ENCODE peak calls at places on chromosome 13, in six cellular contexts. S is body of pancreas, B is mesenchymal stem cell, H is skeletal muscle cell, K is psoas muscle, E is bronchial epithelial cell. F is an unnamed sample.

GRCh38 chr13:112836940-112837339 is 132.1 kb upstream of the MCF2L start:
- DNase-seq in S (no peak), K (no peak), E (no peak), B (no peak), H (no peak), F (no peak)

GRCh38 chr13:92843549-92843948 is 383.1 kb upstream of the GPC6 start:
- DNase-seq in K (no peak), E (peak; percentile 69), S (no peak), H (peak; percentile 79), B (peak; percentile 78), F (peak; percentile 15)

GRCh38 chr13:67228909-67229308 is 1.2 kb downstream of the PCDH9 start:
- DNase-seq in K (no peak), S (no peak), E (no peak), B (peak; percentile 33), H (no peak), F (no peak)

GRCh38 chr13:30204564-30204963 is 102.8 kb downstream of the KATNAL1 start:
- DNase-seq in H (no peak), E (no peak), K (no peak), S (no peak), B (no peak), F (no peak)

GRCh38 chr13:100240109-100240779 is 151.4 kb downstream of the PCCA start:
- DNase-seq in S (no peak), E (no peak), B (no peak), K (no peak), H (no peak), F (no peak)

GRCh38 chr13:36142735-36143134 is 11.6 kb upstream of the DCLK1 start:
- DNase-seq in H (no peak), K (no peak), S (no peak), B (no peak), E (no peak), F (no peak)

GRCh38 chr13:109363431-109363830 is 423.0 kb downstream of the IRS2 start:
- DNase-seq in B (no peak), S (no peak), H (no peak), E (no peak), K (no peak), F (no peak)

GRCh38 chr13:29594310-29594709 is 1.2 kb downstream of the SLC7A1 start:
- DNase-seq in E (peak; percentile 94), S (peak; percentile 62), K (no peak), H (peak; percentile 67), B (peak; percentile 92), F (peak; percentile 23)

GRCh38 chr13:44336934-44337333 is 36.7 kb upstream of the SERP2 start:
- DNase-seq in B (no peak), E (peak; percentile 55), K (no peak), H (no peak), S (no peak), F (no peak)

GRCh38 chr13:36531746-36532486 is 99.6 kb downstream of the CCNA1 start:
- DNase-seq in H (no peak), K (no peak), B (peak; percentile 47), E (peak; percentile 39), S (no peak), F (no peak)

GRCh38 chr13:23766199-23766771 is 122.9 kb downstream of the MIPEP start:
- DNase-seq in E (no peak), K (no peak), B (no peak), S (no peak), H (no peak), F (no peak)

GRCh38 chr13:75870397-75870801 is 234.3 kb downstream of the LMO7 start:
- DNase-seq in S (no peak), H (no peak), E (peak; percentile 26), B (peak; percentile 32), K (no peak), F (no peak)

GRCh38 chr13:95133498-95133897 is 167.8 kb downstream of the ABCC4 start:
- DNase-seq in E (no peak), K (no peak), S (no peak), H (no peak), B (no peak), F (no peak)

GRCh38 chr13:35785563-35786327 is 309.3 kb upstream of the MAB21L1 start:
- DNase-seq in H (no peak), K (no peak), B (no peak), E (no peak), S (no peak), F (no peak)

GRCh38 chr13:64936879-64937278 is 2293.3 kb downstream of the PCDH9 start:
- DNase-seq in E (no peak), K (no peak), B (no peak), S (no peak), H (no peak), F (no peak)

GRCh38 chr13:34265016-34265692 is 447.2 kb downstream of the RFC3 start:
- DNase-seq in E (peak; percentile 89), K (no peak), H (no peak), B (no peak), S (no peak), F (no peak)

GRCh38 chr13:55990631-55991030 is 1150.1 kb upstream of the PRR20A start:
- DNase-seq in S (no peak), B (no peak), K (no peak), H (no peak), E (no peak), F (no peak)

GRCh38 chr13:74036373-74036772 is 97.8 kb downstream of the KLF12 start:
- DNase-seq in S (no peak), H (no peak), B (no peak), K (no peak), E (peak; percentile 93), F (no peak)

GRCh38 chr13:27396252-27396846 is 28.1 kb upstream of the GTF3A start:
- DNase-seq in E (no peak), K (no peak), B (no peak), H (no peak), S (no peak), F (no peak)

GRCh38 chr13:24894972-24895300 is 131.0 kb downstream of the RNF17 start:
- DNase-seq in K (no peak), B (no peak), E (no peak), H (no peak), S (no peak), F (no peak)

GRCh38 chr13:20495087-20496023 is 30.3 kb downstream of the CRYL1 start:
- DNase-seq in S (peak; percentile 73), E (peak; percentile 65), H (peak; percentile 23), B (peak; percentile 70), K (no peak), F (peak; percentile 79)

GRCh38 chr13:21010621-21011020 is 50.8 kb downstream of the LATS2 start:
- DNase-seq in S (no peak), B (peak; percentile 49), E (no peak), K (no peak), H (no peak), F (no peak)

GRCh38 chr13:72507394-72508199 is 219.8 kb downstream of the MZT1 start:
- DNase-seq in K (no peak), B (peak; percentile 2), H (no peak), S (no peak), E (no peak), F (no peak)

GRCh38 chr13:61500176-61500575 is 84.5 kb upstream of the PCDH20 start:
- DNase-seq in K (no peak), B (no peak), S (no peak), H (no peak), E (no peak), F (no peak)

GRCh38 chr13:55155046-55155445 is 1985.7 kb upstream of the PRR20A start:
- DNase-seq in K (no peak), B (no peak), S (no peak), E (no peak), H (no peak), F (no peak)

GRCh38 chr13:44272692-44273091 is 100.9 kb upstream of the SERP2 start:
- DNase-seq in E (no peak), K (no peak), H (no peak), S (no peak), B (peak; percentile 53), F (no peak)

DNA sequence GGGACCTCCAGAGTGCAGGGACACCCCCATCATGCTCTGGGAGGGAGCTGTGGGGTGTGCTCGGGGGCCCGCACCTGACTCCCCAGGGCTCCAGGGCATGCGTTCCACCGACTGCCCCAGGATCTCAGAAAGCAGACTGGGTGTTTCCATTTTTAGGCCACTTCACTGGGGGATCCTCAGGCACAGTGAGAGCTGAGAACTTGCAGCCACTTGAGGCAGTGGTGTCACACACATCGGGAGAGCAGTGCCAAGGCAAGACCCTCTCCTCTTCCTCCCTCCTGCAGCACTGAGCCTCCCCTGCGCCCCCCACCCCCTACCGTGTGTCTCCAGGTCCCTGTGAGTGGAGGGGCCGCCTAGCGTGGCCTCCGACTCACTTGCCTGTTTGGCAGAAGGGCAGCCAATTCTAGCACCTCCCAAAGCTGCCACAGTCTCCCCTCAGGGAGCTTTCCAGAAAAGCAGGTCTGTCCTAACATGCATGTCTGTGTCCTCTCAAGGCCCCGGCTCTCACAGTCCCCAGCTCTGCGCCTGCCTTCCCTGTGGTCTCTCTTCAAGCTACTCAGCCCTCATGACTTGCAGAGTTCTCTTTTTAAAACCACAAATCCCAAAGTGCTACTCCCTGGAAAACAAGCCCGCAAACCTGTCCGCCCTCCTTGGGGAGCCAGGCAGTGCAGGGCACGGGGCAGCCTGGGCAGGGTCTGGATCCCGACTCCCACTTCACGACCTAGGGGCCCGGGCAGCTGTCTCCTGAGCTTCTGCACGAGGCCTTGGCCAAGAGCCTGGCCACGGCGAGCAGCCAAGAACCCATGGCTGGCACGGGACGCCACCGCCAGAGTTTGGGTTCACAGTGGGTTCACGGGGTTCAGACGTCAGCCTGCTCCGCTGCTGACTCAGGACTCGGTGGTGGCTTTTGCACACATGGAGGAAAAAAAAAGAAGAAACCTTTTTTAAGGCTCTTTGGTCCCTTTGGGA is 94.1 kb downstream of the STK24 start:
- DNase-seq in B (peak; percentile 43), K (peak; percentile 68), H (peak; percentile 43), S (peak; percentile 73), E (peak; percentile 44), F (no peak)
- H3K4me3 ChIP-seq in B (no peak overlapping the region), K (peak overlapping the region; percentile 37), H (no peak overlapping the region), S (no peak overlapping the region), E (no peak overlapping the region), F (no peak overlapping the region)

GRCh38 chr13:114236224-114236623 is 1.5 kb downstream of the CDC16 start:
- DNase-seq in K (no peak), H (no peak), E (no peak), S (no peak), B (no peak), F (no peak)
- H3K4me3 ChIP-seq in K (peak overlapping the region; percentile 98), H (peak overlapping the region; percentile 94), E (peak overlapping the region; percentile 86), S (no peak overlapping the region), B (no peak overlapping the region), F (no peak overlapping the region)

GRCh38 chr13:77535448-77535847 is at the start of gene SCEL:
- DNase-seq in E (peak; percentile 90), B (no peak), H (no peak), S (no peak), K (no peak), F (no peak)
- H3K4me3 ChIP-seq in E (peak within 1 kb of the TSS; percentile 35), B (no peak within 1 kb of the TSS), H (no peak within 1 kb of the TSS), S (no peak within 1 kb of the TSS), K (no peak within 1 kb of the TSS), F (no peak within 1 kb of the TSS)

DNA sequence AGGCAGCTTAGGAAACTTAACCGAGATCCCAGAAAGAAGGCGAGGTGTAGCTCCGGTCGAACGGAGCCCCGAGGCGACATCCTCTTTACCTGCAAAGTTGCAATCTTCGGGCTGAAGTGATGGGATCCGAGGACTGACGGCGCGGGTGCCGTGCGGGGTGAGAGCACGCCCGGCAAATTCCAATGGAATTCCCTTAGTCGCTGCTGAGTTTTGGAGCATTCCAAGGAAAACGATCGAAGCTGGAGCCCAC is 141 bp downstream of the TRPC4 start:
- DNase-seq in H (no peak), B (no peak), S (no peak), K (no peak), E (no peak), F (no peak)
- H3K4me3 ChIP-seq in H (peak overlapping the region; percentile 65), B (peak overlapping the region; percentile 61), S (peak overlapping the region; percentile 39), K (peak overlapping the region; percentile 58), E (peak overlapping the region; percentile 28), F (no peak overlapping the region)

GRCh38 chr13:33017410-33017929 is 1.2 kb downstream of the KL start:
- DNase-seq in H (peak; percentile 1), K (peak; percentile 40), B (peak; percentile 64), S (no peak), E (peak; percentile 75), F (peak; percentile 15)
- H3K4me3 ChIP-seq in H (no peak overlapping the region), K (peak overlapping the region; percentile 67), B (no peak overlapping the region), S (no peak overlapping the region), E (no peak overlapping the region), F (no peak overlapping the region)

F was measured in Jurkat, Clone E6-1.